ENCODE peak calls at places on chromosomes 4 and X, in five cellular contexts. J, Z, G, X and A are unnamed samples.

GRCh38 chrX:149021164-149021563 is 483.9 kb downstream of the IDS start:
- ATAC-seq in J (no peak), Z (no peak), G (no peak), X (no peak), A (no peak)

GRCh38 chrX:117063224-117063623 is 600.4 kb upstream of the CT83 start:
- ATAC-seq in J (no peak), Z (no peak), G (no peak), X (no peak), A (no peak)

GRCh38 chrX:140292961-140293360 is 211.9 kb downstream of the SOX3 start:
- ATAC-seq in J (no peak), Z (no peak), G (no peak), X (no peak), A (no peak)

GRCh38 chr4:145879598-145879997 is 59.0 kb downstream of the ZNF827 start:
- ATAC-seq in J (no peak), Z (no peak), G (no peak), X (no peak), A (peak; percentile 85)

GRCh38 chr4:96009720-96010119 is 169.8 kb downstream of the PDHA2 start:
- ATAC-seq in J (no peak), Z (no peak), G (no peak), X (no peak), A (no peak)

GRCh38 chr4:67713531-67714247 is 12.7 kb upstream of the UBA6 start:
- ATAC-seq in J (peak; percentile 67), Z (no peak), G (no peak), X (peak; percentile 45), A (no peak)

GRCh38 chr4:184028571-184028996 is 123.5 kb downstream of the STOX2 start:
- ATAC-seq in J (peak; percentile 32), Z (peak; percentile 61), G (no peak), X (peak; percentile 70), A (peak; percentile 36)

GRCh38 chr4:146063143-146063542 is 112.4 kb upstream of the LSM6 start:
- ATAC-seq in J (no peak), Z (no peak), G (no peak), X (no peak), A (no peak)

GRCh38 chrX:24245201-24245600 is 68.7 kb downstream of the SUPT20HL2 start:
- ATAC-seq in J (no peak), Z (no peak), G (peak; percentile 80), X (no peak), A (peak; percentile 73)

GRCh38 chr4:124478518-124478917 is 234.0 kb downstream of the ANKRD50 start:
- ATAC-seq in J (no peak), Z (no peak), G (no peak), X (no peak), A (no peak)

GRCh38 chr4:37243061-37243460 is 1.5 kb upstream of the NWD2 start:
- ATAC-seq in J (peak; percentile 42), Z (no peak), G (peak; percentile 34), X (no peak), A (no peak)

GRCh38 chr4:185119927-185120630 is 23.0 kb upstream of the SLC25A4 start:
- ATAC-seq in J (peak; percentile 51), Z (no peak), G (no peak), X (no peak), A (no peak)

GRCh38 chr4:185113340-185113739 is 29.7 kb upstream of the SLC25A4 start:
- ATAC-seq in J (no peak), Z (no peak), G (no peak), X (no peak), A (no peak)

GRCh38 chr4:185117300-185117934 is 25.6 kb upstream of the SLC25A4 start:
- ATAC-seq in J (peak; percentile 80), Z (no peak), G (no peak), X (no peak), A (no peak)

GRCh38 chr4:185112104-185112503 is 31.0 kb upstream of the SLC25A4 start:
- ATAC-seq in J (peak; percentile 60), Z (peak; percentile 79), G (peak; percentile 89), X (peak; percentile 98), A (peak; percentile 98)

DNA sequence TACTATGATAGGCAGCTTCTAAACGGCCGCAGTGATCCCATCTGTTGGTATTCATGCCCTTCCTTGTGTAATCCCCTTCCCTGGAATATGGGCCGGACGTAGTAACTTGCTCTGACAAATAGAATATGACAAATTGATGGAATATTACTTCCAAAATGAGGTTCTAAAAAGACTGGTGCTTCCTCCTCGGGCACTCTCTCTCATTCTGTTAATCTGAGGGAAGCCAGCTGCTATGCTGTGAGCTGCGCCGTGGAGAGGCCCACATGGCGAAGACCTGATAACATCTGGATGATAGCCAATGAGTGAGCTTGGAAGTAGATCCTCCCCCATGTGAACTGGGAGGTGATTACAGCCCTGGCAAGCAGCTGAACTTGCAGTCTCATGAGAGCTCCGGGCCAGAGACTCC is 27.2 kb upstream of the SLC25A4 start:
- ATAC-seq in J (peak; percentile 95), Z (peak; percentile 79), G (no peak), X (peak; percentile 78), A (peak; percentile 46)
- TF ChIP-seq POLR2AphosphoS5 in J (peak; percentile 59), Z (peak; percentile 35), G (no peak), X (no peak), A (peak; percentile 19)

GRCh38 chrX:21963226-21963625 is 22.7 kb downstream of the SMS start:
- ATAC-seq in J (no peak), Z (no peak), G (no peak), X (no peak), A (no peak)
- H3K27ac ChIP-seq in J (no peak overlapping the region), Z (peak overlapping the region; percentile 18), G (no peak overlapping the region), X (no peak overlapping the region), A (peak overlapping the region; percentile 43)

DNA sequence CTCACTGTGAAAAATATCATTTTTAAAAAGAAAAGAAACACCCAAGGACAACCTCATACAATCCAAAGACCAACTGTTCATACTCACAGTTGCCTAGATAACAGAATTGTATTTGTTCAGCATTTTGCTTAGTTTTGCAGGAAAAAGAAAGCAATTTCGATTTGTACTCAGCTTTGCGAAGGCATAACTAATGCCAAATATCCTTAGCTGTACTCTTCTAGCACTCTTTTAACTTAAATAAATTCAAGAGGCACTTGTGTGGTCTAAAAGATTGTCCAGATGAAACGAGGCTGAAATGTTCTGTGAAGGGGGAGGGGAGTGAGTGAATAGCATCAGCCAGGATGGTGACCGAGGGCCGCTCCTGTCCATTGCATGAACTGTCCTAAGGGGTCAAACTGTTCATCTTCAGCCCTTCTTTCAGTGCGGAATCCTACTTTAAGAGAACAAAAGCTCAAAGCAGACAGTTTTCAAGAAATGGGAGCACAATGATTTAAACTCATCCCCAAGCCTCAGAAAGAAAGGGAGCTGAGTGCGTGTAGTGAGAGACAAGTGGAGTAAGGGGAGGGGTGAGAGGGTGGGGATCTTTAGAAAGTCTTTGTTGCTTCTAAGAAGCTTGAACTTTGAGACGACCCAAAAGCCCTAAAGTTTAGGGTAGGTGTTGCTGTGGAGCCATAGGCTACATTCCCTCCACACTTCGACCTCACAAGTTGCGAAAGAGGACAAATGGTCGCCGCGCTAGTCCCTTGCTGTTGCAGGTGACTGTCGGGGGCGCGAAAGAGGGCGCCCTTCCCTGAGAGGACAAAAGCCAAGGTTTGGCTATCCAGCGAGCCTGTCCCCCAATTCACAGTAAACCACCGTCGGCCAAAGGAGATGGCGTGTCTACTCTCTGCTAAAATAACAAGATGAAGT is 4.0 kb upstream of the NEUROG2 start:
- ATAC-seq in J (no peak), Z (no peak), G (no peak), X (no peak), A (no peak)
- TF ChIP-seq POLR2AphosphoS5 in J (no peak), Z (no peak), G (no peak), X (no peak), A (no peak)

GRCh38 chr4:40525811-40526598 is 103.7 kb downstream of the RBM47 start:
- ATAC-seq in J (peak; percentile 87), Z (peak; percentile 90), G (peak; percentile 85), X (no peak), A (peak; percentile 77)
- H3K27ac ChIP-seq in J (peak overlapping the region; percentile 85), Z (peak overlapping the region; percentile 64), G (peak overlapping the region; percentile 20), X (peak overlapping the region; percentile 52), A (peak overlapping the region; percentile 54)

GRCh38 chr4:185127021-185127925 is 15.8 kb upstream of the SLC25A4 start:
- ATAC-seq in J (no peak), Z (peak; percentile 49), G (no peak), X (peak; percentile 79), A (peak; percentile 43)

GRCh38 chr4:185134176-185134869 is 8.7 kb upstream of the SLC25A4 start:
- ATAC-seq in J (peak; percentile 89), Z (peak; percentile 85), G (peak; percentile 85), X (peak; percentile 90), A (peak; percentile 67)

GRCh38 chr4:185123479-185123878 is 19.6 kb upstream of the SLC25A4 start:
- ATAC-seq in J (no peak), Z (no peak), G (no peak), X (no peak), A (no peak)

GRCh38 chr4:185122681-185123345 is 20.3 kb upstream of the SLC25A4 start:
- ATAC-seq in J (no peak), Z (no peak), G (no peak), X (no peak), A (no peak)

DNA sequence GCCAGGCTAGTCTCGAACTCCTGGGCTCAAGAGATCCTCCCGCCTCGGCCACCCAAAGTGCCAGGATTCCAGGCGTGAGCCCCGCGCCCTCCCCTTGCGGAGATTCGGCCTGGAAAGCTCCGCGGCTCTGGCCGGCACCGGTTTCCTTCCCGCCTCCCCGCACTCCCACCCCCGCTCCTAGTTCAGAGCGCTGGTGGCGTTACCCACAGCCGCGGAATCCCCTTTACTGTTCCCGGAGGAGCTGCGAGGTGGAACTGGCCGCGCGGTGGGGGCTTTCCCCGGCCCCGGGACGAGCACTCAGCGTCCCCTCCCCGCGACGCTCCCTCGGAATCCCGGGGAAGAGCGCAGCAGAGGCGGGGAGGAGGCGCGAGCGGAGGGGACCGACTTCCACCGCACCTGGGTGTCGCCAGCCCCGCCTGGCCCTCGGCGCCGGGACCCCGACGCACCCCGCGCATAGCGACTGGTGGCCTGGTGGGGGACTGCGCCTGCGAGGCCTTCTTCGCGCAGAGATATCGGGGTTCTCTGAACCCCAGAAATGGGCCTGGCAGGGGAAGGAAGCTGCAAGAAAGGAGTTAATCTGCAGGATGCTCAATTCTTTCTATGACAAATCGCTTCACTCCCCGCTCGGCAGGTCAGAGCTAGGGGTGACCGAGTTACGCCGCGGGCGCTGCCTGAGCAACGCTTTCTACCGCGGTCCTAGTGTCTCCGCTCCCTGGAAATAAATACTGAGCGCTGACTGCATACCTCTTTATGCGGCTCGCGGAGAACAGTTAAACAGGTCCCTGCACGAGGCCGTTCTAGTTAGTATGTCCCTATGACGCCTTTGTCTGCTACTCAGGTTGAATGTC is 14.6 kb upstream of the SLC25A4 start:
- ATAC-seq in J (no peak), Z (peak; percentile 72), G (no peak), X (peak; percentile 79), A (peak; percentile 69)
- TF ChIP-seq POLR2AphosphoS5 in J (no peak), Z (no peak), G (no peak), X (no peak), A (peak; percentile 20)

DNA sequence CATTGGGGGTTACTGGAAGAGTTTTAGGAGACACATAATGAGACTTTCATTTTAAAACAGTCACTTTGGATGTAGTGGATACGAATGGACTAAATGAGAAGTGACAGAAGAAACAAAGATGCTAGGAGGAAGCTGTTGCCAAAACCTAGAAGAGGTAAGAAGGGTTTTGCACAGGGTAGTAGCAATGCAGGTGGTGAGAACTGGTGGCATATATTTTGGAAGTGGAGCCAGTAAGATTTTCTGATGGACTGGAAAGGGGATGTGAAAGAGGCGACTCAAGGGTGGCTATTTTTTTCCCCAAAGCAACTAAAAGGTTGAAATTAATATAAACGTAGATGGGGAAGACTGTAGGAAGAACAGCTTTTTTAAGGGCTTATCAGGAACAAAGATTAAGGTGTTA is 462.0 kb downstream of the IL15 start:
- ATAC-seq in J (no peak), Z (no peak), G (no peak), X (no peak), A (no peak)
- H3K27ac ChIP-seq in J (no peak overlapping the region), Z (no peak overlapping the region), G (no peak overlapping the region), X (no peak overlapping the region), A (no peak overlapping the region)